ENCODE peak calls at places on chromosomes 5 and 9, in seven cellular contexts. E, K, M, Q, I, C and S are unnamed samples.
A peak's percentile ranks its signal among the peaks of the same experiment; 100 is the strongest.

GRCh38 chr9:16202221-16202620 is 649.4 kb downstream of the CCDC171 start:
- DNase-seq in M (no peak), Q (no peak), K (no peak), E (no peak), I (no peak), C (no peak), S (no peak)

GRCh38 chr5:169650701-169651331 is 13.7 kb downstream of the DOCK2 start:
- DNase-seq in Q (no peak), K (no peak), E (no peak), C (no peak), M (no peak), I (peak; percentile 76), S (no peak)

GRCh38 chr5:54718647-54719046 is 201.1 kb downstream of the SNX18 start:
- DNase-seq in M (peak; percentile 85), Q (no peak), E (no peak), I (peak; percentile 57), K (no peak), C (no peak), S (no peak)

GRCh38 chr5:170565077-170565476 is 61.3 kb downstream of the KCNIP1 start:
- DNase-seq in I (no peak), M (no peak), K (peak; percentile 18), E (no peak), Q (no peak), C (no peak), S (no peak)

GRCh38 chr9:110555971-110556370 is 23.6 kb downstream of the SVEP1 start:
- DNase-seq in E (peak; percentile 90), K (peak; percentile 70), Q (peak; percentile 47), C (no peak), I (peak; percentile 98), M (peak; percentile 84), S (no peak)

GRCh38 chr9:135014341-135015010 is 73.0 kb upstream of the OLFM1 start:
- DNase-seq in I (no peak), M (no peak), E (no peak), Q (no peak), C (no peak), K (no peak), S (no peak)

GRCh38 chr5:71872465-71872864 is 153.4 kb downstream of the CARTPT start:
- DNase-seq in E (no peak), Q (no peak), K (no peak), M (no peak), I (no peak), C (no peak), S (no peak)

GRCh38 chr9:76557674-76558073 is 98.7 kb downstream of the GCNT1 start:
- DNase-seq in M (no peak), C (no peak), I (peak; percentile 16), E (no peak), Q (no peak), K (no peak), S (no peak)

GRCh38 chr9:113474372-113474771 is 10.8 kb downstream of the RGS3 start:
- DNase-seq in M (no peak), K (no peak), E (no peak), Q (no peak), C (no peak), I (no peak), S (no peak)

GRCh38 chr5:104179057-104179456 is 616.5 kb upstream of the NUDT12 start:
- DNase-seq in M (peak; percentile 63), C (peak; percentile 57), I (peak; percentile 66), Q (no peak), E (peak; percentile 58), K (peak; percentile 67), S (no peak)

GRCh38 chr5:78594946-78595921 is 53.3 kb downstream of the LHFPL2 start:
- DNase-seq in K (peak; percentile 81), E (peak; percentile 99), Q (peak; percentile 49), I (peak; percentile 98), C (no peak), M (peak; percentile 70), S (no peak)

GRCh38 chr9:88658311-88658822 is 123.4 kb downstream of the NXNL2 start:
- DNase-seq in K (peak; percentile 17), M (peak; percentile 78), C (no peak), I (peak; percentile 83), Q (peak; percentile 24), E (no peak), S (no peak)

GRCh38 chr5:180646963-180647305 is 2.5 kb downstream of the FLT4 start:
- DNase-seq in I (no peak), M (no peak), C (no peak), Q (no peak), K (no peak), E (no peak), S (no peak)

GRCh38 chr9:16262467-16263261 is 607.8 kb downstream of the BNC2 start:
- DNase-seq in C (no peak), Q (no peak), E (peak; percentile 73), I (no peak), K (no peak), M (no peak), S (no peak)

GRCh38 chr9:34254966-34255825 is 73.9 kb downstream of the KIF24 start:
- DNase-seq in C (no peak), I (peak; percentile 21), Q (no peak), E (no peak), M (no peak), K (peak; percentile 39), S (no peak)

GRCh38 chr5:79475174-79475466 is 38.8 kb downstream of the HOMER1 start:
- DNase-seq in Q (no peak), C (no peak), K (no peak), M (no peak), I (no peak), E (no peak), S (no peak)

GRCh38 chr9:77901038-77901437 is 130.6 kb downstream of the GNAQ start:
- DNase-seq in M (no peak), I (no peak), Q (no peak), C (no peak), E (no peak), K (no peak), S (no peak)

GRCh38 chr5:88393721-88394530 is 125.3 kb upstream of the TMEM161B start:
- DNase-seq in M (no peak), C (no peak), E (no peak), Q (no peak), K (no peak), I (no peak), S (no peak)

GRCh38 chr5:98428806-98429205 is 344.7 kb upstream of the RGMB start:
- DNase-seq in E (no peak), I (peak; percentile 89), M (no peak), C (no peak), K (peak; percentile 32), Q (no peak), S (no peak)

GRCh38 chr9:33272061-33272460 is 7.2 kb downstream of the CHMP5 start:
- DNase-seq in E (no peak), I (no peak), K (no peak), C (no peak), Q (no peak), M (no peak), S (no peak)

GRCh38 chr5:116478461-116478860 is 96.2 kb downstream of the SEMA6A start:
- DNase-seq in K (no peak), C (no peak), E (no peak), I (peak; percentile 72), Q (no peak), M (no peak), S (no peak)

GRCh38 chr5:75734913-75735789 is 17.9 kb upstream of the POC5 start:
- DNase-seq in C (no peak), M (no peak), E (no peak), K (peak; percentile 60), Q (no peak), I (peak; percentile 15), S (peak; percentile 49)

GRCh38 chr5:135737701-135738563 is 96.5 kb upstream of the SLC25A48 start:
- DNase-seq in E (no peak), Q (no peak), K (no peak), M (peak; percentile 42), C (no peak), I (no peak), S (no peak)

GRCh38 chr5:180494060-180494509 is at the start of gene CNOT6:
- DNase-seq in K (peak; percentile 94), I (peak; percentile 98), Q (peak; percentile 94), C (peak; percentile 41), E (peak; percentile 71), M (peak; percentile 90), S (peak; percentile 86)

GRCh38 chr5:171808951-171809350 is 23.3 kb downstream of the SMIM23 start:
- DNase-seq in K (no peak), E (no peak), I (no peak), Q (no peak), C (no peak), M (no peak), S (no peak)

DNA sequence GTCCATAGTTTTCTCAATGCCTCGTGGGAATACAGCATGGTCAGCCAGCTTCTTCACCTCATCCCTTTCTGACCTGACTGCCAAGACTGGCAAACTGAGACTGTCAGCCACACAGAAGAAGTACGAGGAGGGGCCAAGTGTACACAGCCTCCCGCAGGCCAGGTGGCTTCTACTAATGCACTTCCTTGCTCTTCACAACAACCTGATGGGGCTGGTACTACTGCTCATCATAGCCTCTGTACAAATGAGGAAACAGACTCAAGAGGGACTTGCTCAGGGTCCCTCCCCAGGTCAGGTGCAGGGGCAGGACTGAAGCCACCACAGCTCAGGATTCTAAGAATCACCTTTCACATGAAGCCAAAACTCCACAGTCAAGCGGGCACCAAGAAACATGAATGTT is 21.2 kb downstream of the NIPAL4 start:
- DNase-seq in Q (no peak), E (no peak), K (no peak), C (no peak), I (no peak), M (no peak), S (no peak)
- H3K27ac ChIP-seq in Q (no peak overlapping the region), E (no peak overlapping the region), K (no peak overlapping the region), C (no peak overlapping the region), I (no peak overlapping the region), M (no peak overlapping the region), S (no peak overlapping the region)

GRCh38 chr5:52859619-52860018 is 71.9 kb downstream of the ITGA1 start:
- DNase-seq in E (no peak), C (no peak), M (no peak), I (peak; percentile 71), Q (no peak), K (no peak), S (no peak)
- H3K27ac ChIP-seq in E (no peak overlapping the region), C (no peak overlapping the region), M (no peak overlapping the region), I (no peak overlapping the region), Q (no peak overlapping the region), K (no peak overlapping the region), S (no peak overlapping the region)

DNA sequence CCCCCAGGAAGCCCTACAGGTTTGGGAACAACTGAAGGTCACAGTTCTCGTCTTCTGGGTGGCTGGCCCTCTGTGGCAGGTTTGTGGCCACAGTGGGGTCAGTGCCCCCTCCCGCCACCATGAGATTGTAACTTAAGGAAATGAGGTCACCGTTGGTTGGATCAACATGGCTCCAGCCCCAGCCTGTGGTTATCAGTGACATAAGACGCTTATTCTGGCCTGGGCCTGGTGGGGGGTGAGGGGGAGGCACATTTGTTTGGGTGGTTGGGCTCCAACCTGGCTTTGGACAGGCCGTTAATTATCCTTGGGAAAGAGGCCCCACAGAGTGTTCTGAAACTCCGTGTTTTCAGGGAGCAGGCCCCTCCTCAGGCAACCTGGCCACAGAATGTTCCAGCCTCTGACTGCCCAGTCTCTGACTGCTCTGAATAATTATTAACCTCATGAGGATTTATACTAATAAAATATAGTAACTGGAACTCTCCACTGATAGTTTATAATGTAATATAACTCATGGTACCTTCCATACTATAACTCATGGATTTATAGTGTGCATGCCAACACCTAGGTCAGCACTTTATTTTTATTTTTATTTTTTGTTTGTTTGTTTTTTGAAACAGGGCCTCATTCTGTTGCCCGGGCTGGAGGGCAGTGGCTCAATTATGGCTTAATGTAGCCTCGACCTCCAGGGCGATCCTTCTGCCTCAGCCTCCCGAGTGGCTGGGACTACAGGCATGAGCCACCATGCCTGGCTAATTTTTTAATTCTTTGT is 58.0 kb upstream of the RPL26L1 start:
- DNase-seq in E (no peak), C (no peak), Q (peak; percentile 79), K (peak; percentile 96), I (peak; percentile 90), M (peak; percentile 92), S (no peak)
- H3K27ac ChIP-seq in E (peak overlapping the region; percentile 99), C (peak overlapping the region; percentile 89), Q (peak overlapping the region; percentile 75), K (peak overlapping the region; percentile 98), I (peak overlapping the region; percentile 88), M (peak overlapping the region; percentile 89), S (no peak overlapping the region)

GRCh38 chr9:131259916-131260597 is 16.3 kb downstream of the FAM78A start:
- DNase-seq in K (no peak), Q (no peak), M (no peak), C (no peak), I (no peak), E (no peak), S (no peak)
- H3K27ac ChIP-seq in K (no peak overlapping the region), Q (no peak overlapping the region), M (peak overlapping the region; percentile 98), C (no peak overlapping the region), I (peak overlapping the region; percentile 75), E (no peak overlapping the region), S (no peak overlapping the region)